ENCODE peak calls at places on chromosomes 2 and 18, in four cellular contexts. One of them, this sample, is unnamed.

GRCh38 chr18:9841752-9842151 is 44.0 kb upstream of the TXNDC2 start:
- DNase-seq in GM12878: no peak
- DNase-seq in HepG2: no peak
- DNase-seq in H1: no peak
- DNase-seq in this sample: no peak

GRCh38 chr18:24381126-24381525 is 16.5 kb downstream of the OSBPL1A start:
- DNase-seq in GM12878: no peak
- DNase-seq in HepG2: no peak
- DNase-seq in H1: no peak
- DNase-seq in this sample: no peak

GRCh38 chr2:208315081-208315788 is 49.2 kb downstream of the PIKFYVE start:
- DNase-seq in GM12878: peak; percentile 73
- DNase-seq in HepG2: no peak
- DNase-seq in H1: no peak
- DNase-seq in this sample: no peak

GRCh38 chr2:209977386-209978239 is 24.8 kb upstream of the RPE start:
- DNase-seq in GM12878: peak; percentile 21
- DNase-seq in H1: no peak
- DNase-seq in HepG2: peak; percentile 39
- DNase-seq in this sample: peak; percentile 8

GRCh38 chr2:225022188-225022587 is 20.1 kb downstream of the DOCK10 start:
- DNase-seq in GM12878: no peak
- DNase-seq in H1: no peak
- DNase-seq in HepG2: no peak
- DNase-seq in this sample: no peak

GRCh38 chr18:63301458-63301857 is 18.1 kb downstream of the BCL2 start:
- DNase-seq in H1: no peak
- DNase-seq in GM12878: no peak
- DNase-seq in HepG2: no peak
- DNase-seq in this sample: no peak

GRCh38 chr2:197985029-197985428 is 180.6 kb downstream of the PLCL1 start:
- DNase-seq in GM12878: no peak
- DNase-seq in HepG2: no peak
- DNase-seq in H1: no peak
- DNase-seq in this sample: no peak

GRCh38 chr2:105379741-105380186 is 19.1 kb downstream of the FHL2 start:
- DNase-seq in HepG2: no peak
- DNase-seq in GM12878: no peak
- DNase-seq in H1: no peak
- DNase-seq in this sample: no peak

GRCh38 chr18:42413870-42414269 is 458.8 kb downstream of the PIK3C3 start:
- DNase-seq in H1: no peak
- DNase-seq in HepG2: no peak
- DNase-seq in GM12878: no peak
- DNase-seq in this sample: no peak

GRCh38 chr2:239937866-239938640 is 87.1 kb downstream of the NDUFA10 start:
- DNase-seq in GM12878: no peak
- DNase-seq in HepG2: no peak
- DNase-seq in H1: no peak
- DNase-seq in this sample: no peak

GRCh38 chr2:64204006-64204632 is 59.9 kb upstream of the PELI1 start:
- DNase-seq in GM12878: peak; percentile 88
- DNase-seq in HepG2: no peak
- DNase-seq in H1: no peak
- DNase-seq in this sample: no peak

GRCh38 chr2:69260666-69261065 is 126.4 kb downstream of the GFPT1 start:
- DNase-seq in HepG2: no peak
- DNase-seq in H1: no peak
- DNase-seq in GM12878: no peak
- DNase-seq in this sample: no peak

GRCh38 chr2:11598228-11598731 is 64.4 kb downstream of the GREB1 start:
- DNase-seq in GM12878: no peak
- DNase-seq in HepG2: no peak
- DNase-seq in H1: no peak
- DNase-seq in this sample: no peak

GRCh38 chr18:43420950-43421349 is 143.7 kb upstream of the SYT4 start:
- DNase-seq in HepG2: no peak
- DNase-seq in GM12878: no peak
- DNase-seq in H1: peak; percentile 50
- DNase-seq in this sample: no peak

GRCh38 chr2:163733301-163733938 is 2.4 kb downstream of the FIGN start:
- DNase-seq in H1: no peak
- DNase-seq in GM12878: no peak
- DNase-seq in HepG2: no peak
- DNase-seq in this sample: no peak

GRCh38 chr2:232325324-232326273 is 53.0 kb upstream of the ALPP start:
- DNase-seq in H1: peak; percentile 95
- DNase-seq in GM12878: no peak
- DNase-seq in HepG2: peak; percentile 42
- DNase-seq in this sample: peak; percentile 36

GRCh38 chr18:46660955-46661749 is 4.1 kb upstream of the LOXHD1 start:
- DNase-seq in HepG2: peak; percentile 4
- DNase-seq in GM12878: no peak
- DNase-seq in H1: peak; percentile 65
- DNase-seq in this sample: no peak

GRCh38 chr2:8550481-8550880 is 131.4 kb upstream of the ID2 start:
- DNase-seq in GM12878: no peak
- DNase-seq in HepG2: no peak
- DNase-seq in H1: no peak
- DNase-seq in this sample: no peak

GRCh38 chr2:156331572-156332451 is 709 bp downstream of the NR4A2 start:
- DNase-seq in H1: no peak
- DNase-seq in GM12878: no peak
- DNase-seq in HepG2: no peak
- DNase-seq in this sample: no peak

GRCh38 chr18:37496568-37496967 is 69.0 kb downstream of the CELF4 start:
- DNase-seq in H1: no peak
- DNase-seq in HepG2: no peak
- DNase-seq in GM12878: no peak
- DNase-seq in this sample: no peak

GRCh38 chr2:45028276-45028675 is 19.0 kb upstream of the SIX2 start:
- DNase-seq in H1: no peak
- DNase-seq in HepG2: no peak
- DNase-seq in GM12878: no peak
- DNase-seq in this sample: no peak

GRCh38 chr2:152781210-152781609 is 62.8 kb downstream of the ARL6IP6 start:
- DNase-seq in HepG2: no peak
- DNase-seq in GM12878: no peak
- DNase-seq in H1: no peak
- DNase-seq in this sample: no peak

GRCh38 chr18:43933177-43933576 is 655.9 kb upstream of the SYT4 start:
- DNase-seq in H1: no peak
- DNase-seq in GM12878: no peak
- DNase-seq in HepG2: no peak
- DNase-seq in this sample: no peak

GRCh38 chr2:191866675-191867506 is 20.0 kb upstream of the CAVIN2 start:
- DNase-seq in GM12878: no peak
- DNase-seq in HepG2: peak; percentile 100
- DNase-seq in H1: no peak
- DNase-seq in this sample: no peak

GRCh38 chr2:40556298-40556697 is 104.4 kb upstream of the SLC8A1 start:
- DNase-seq in GM12878: no peak
- DNase-seq in H1: no peak
- DNase-seq in HepG2: no peak
- DNase-seq in this sample: no peak

GRCh38 chr18:62999921-63000320 is 284.6 kb downstream of the PHLPP1 start:
- DNase-seq in HepG2: no peak
- DNase-seq in GM12878: no peak
- DNase-seq in H1: no peak
- DNase-seq in this sample: no peak

GRCh38 chr2:10208736-10209135 is 86.2 kb downstream of the RRM2 start:
- DNase-seq in GM12878: no peak
- DNase-seq in H1: no peak
- DNase-seq in HepG2: no peak
- DNase-seq in this sample: no peak

GRCh38 chr2:3827673-3828575 is 124.5 kb downstream of the DCDC2C start:
- DNase-seq in GM12878: no peak
- DNase-seq in HepG2: no peak
- DNase-seq in H1: no peak
- DNase-seq in this sample: no peak

GRCh38 chr18:48711651-48712486 is 173.0 kb downstream of the CTIF start:
- DNase-seq in H1: no peak
- DNase-seq in GM12878: no peak
- DNase-seq in HepG2: peak; percentile 13
- DNase-seq in this sample: peak; percentile 18

GRCh38 chr2:69118609-69119008 is 105.6 kb downstream of the ANTXR1 start:
- DNase-seq in GM12878: no peak
- DNase-seq in HepG2: no peak
- DNase-seq in H1: no peak
- DNase-seq in this sample: no peak

GRCh38 chr2:129253461-129253812 is 726.0 kb upstream of the RAB6C start:
- DNase-seq in HepG2: no peak
- DNase-seq in H1: no peak
- DNase-seq in GM12878: no peak
- DNase-seq in this sample: peak; percentile 35

GRCh38 chr18:7619676-7620075 is 52.6 kb downstream of the PTPRM start:
- DNase-seq in H1: no peak
- DNase-seq in HepG2: no peak
- DNase-seq in GM12878: no peak
- DNase-seq in this sample: no peak

GRCh38 chr18:76578571-76579300 is 83.7 kb upstream of the ZNF516 start:
- DNase-seq in HepG2: no peak
- DNase-seq in GM12878: no peak
- DNase-seq in H1: peak; percentile 58
- DNase-seq in this sample: no peak

GRCh38 chr18:33579868-33580205 is 1.8 kb downstream of the ASXL3 start:
- DNase-seq in H1: no peak
- DNase-seq in GM12878: no peak
- DNase-seq in HepG2: no peak
- DNase-seq in this sample: no peak

GRCh38 chr18:57781128-57781463 is 22.0 kb downstream of the ATP8B1 start:
- DNase-seq in H1: no peak
- DNase-seq in HepG2: no peak
- DNase-seq in GM12878: no peak
- DNase-seq in this sample: no peak

GRCh38 chr18:13494879-13495465 is 231.4 kb downstream of the FAM210A start:
- DNase-seq in HepG2: no peak
- DNase-seq in GM12878: no peak
- DNase-seq in H1: no peak
- DNase-seq in this sample: no peak

GRCh38 chr2:217653240-217653639 is 349.6 kb downstream of the TNS1 start:
- DNase-seq in HepG2: no peak
- DNase-seq in GM12878: no peak
- DNase-seq in H1: no peak
- DNase-seq in this sample: no peak

GRCh38 chr2:101307503-101307902 is 998 bp downstream of the RNF149 start:
- DNase-seq in H1: no peak
- DNase-seq in HepG2: no peak
- DNase-seq in GM12878: no peak
- DNase-seq in this sample: no peak

GRCh38 chr2:101305044-101305443 is 3.5 kb downstream of the RNF149 start:
- DNase-seq in HepG2: no peak
- DNase-seq in H1: no peak
- DNase-seq in GM12878: no peak
- DNase-seq in this sample: no peak

GRCh38 chr2:101306410-101306809 is 2.1 kb downstream of the RNF149 start:
- DNase-seq in HepG2: no peak
- DNase-seq in GM12878: no peak
- DNase-seq in H1: no peak
- DNase-seq in this sample: no peak

GRCh38 chr2:101303688-101304087 is 4.8 kb downstream of the RNF149 start:
- DNase-seq in HepG2: no peak
- DNase-seq in GM12878: no peak
- DNase-seq in H1: no peak
- DNase-seq in this sample: no peak

GRCh38 chr2:101305492-101306123 is 2.9 kb downstream of the RNF149 start:
- DNase-seq in GM12878: no peak
- DNase-seq in H1: no peak
- DNase-seq in HepG2: no peak
- DNase-seq in this sample: no peak
- TF ChIP-seq YY1 in GM12878: no peak
- TF ChIP-seq YY1 in H1: no peak
- TF ChIP-seq YY1 in HepG2: no peak
- TF ChIP-seq YY1 in this sample: no peak

GRCh38 chr2:88811238-88811637 is 119.8 kb downstream of the RPIA start:
- DNase-seq in HepG2: no peak
- DNase-seq in H1: no peak
- DNase-seq in GM12878: no peak
- DNase-seq in this sample: no peak
- TF ChIP-seq SUZ12 in HepG2: no peak
- TF ChIP-seq SUZ12 in H1: no peak
- TF ChIP-seq SUZ12 in GM12878: no peak
- TF ChIP-seq SUZ12 in this sample: no peak

DNA sequence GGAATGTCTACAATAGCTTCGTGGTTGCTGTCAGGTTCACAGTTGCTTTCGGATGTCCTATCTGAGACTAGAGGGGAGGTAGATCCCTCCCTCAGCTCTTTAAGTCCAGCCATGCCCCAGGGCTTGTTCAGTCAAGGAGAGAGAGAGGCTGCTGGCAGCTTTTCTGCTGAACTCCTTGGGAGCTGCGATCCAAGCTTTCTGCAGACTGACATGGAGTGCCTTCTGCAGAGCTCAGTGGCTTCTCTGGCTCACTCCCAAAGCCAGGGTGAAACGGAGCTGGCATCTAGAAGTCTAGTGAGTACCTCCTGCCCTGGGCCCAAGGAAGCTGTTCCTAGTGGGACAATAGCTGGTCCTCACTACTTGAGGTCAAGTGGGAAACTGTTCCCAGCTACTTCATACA is 62.5 kb downstream of the TMEM17 start:
- DNase-seq in GM12878: no peak
- DNase-seq in HepG2: no peak
- DNase-seq in H1: no peak
- DNase-seq in this sample: no peak
- TF ChIP-seq YY1 in GM12878: no peak
- TF ChIP-seq YY1 in HepG2: no peak
- TF ChIP-seq YY1 in H1: no peak
- TF ChIP-seq YY1 in this sample: no peak

GRCh38 chr2:111676423-111676822 is 207.6 kb downstream of the ANAPC1 start:
- DNase-seq in HepG2: no peak
- DNase-seq in H1: no peak
- DNase-seq in GM12878: no peak
- DNase-seq in this sample: no peak

GRCh38 chr2:111678161-111678560 is 205.8 kb downstream of the ANAPC1 start:
- DNase-seq in HepG2: no peak
- DNase-seq in H1: no peak
- DNase-seq in GM12878: no peak
- DNase-seq in this sample: no peak

GRCh38 chr2:111679202-111679601 is 204.8 kb downstream of the ANAPC1 start:
- DNase-seq in HepG2: no peak
- DNase-seq in GM12878: no peak
- DNase-seq in H1: no peak
- DNase-seq in this sample: no peak

GRCh38 chr2:111675419-111676194 is 208.4 kb downstream of the ANAPC1 start:
- DNase-seq in HepG2: no peak
- DNase-seq in GM12878: no peak
- DNase-seq in H1: no peak
- DNase-seq in this sample: no peak

DNA sequence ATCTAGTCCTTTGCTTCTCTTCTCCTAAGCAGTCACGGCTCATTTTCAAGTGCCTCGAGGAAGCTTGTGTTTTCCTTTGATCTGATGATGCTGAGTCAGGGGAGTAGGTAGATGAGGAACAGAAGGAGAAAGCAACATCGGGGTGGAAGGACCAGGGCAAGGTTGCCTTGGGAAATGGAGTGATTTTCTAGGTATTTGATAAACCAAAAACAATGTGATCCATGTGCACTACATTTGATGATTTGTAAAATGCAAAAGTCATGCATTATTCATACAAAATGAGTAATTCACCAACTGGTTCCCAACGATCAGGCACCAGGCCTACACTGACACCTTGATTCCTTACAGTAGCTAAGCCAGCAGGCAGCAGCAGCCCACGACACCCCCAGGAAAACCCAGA is 205.3 kb downstream of the ANAPC1 start:
- DNase-seq in HepG2: no peak
- DNase-seq in H1: no peak
- DNase-seq in GM12878: no peak
- DNase-seq in this sample: no peak
- TF ChIP-seq SUZ12 in HepG2: no peak
- TF ChIP-seq SUZ12 in H1: no peak
- TF ChIP-seq SUZ12 in GM12878: no peak
- TF ChIP-seq SUZ12 in this sample: no peak